ENCODE peak calls at places on chromosome 14, in five cellular contexts. E, J, O, Y and H are unnamed samples.

GRCh38 chr14:89600950-89601826 is 184.2 kb upstream of the FOXN3 start:
- DNase-seq in O (no peak), J (peak), E (no peak), Y (no peak), H (no peak)

GRCh38 chr14:70563417-70563816 is 28.6 kb upstream of the ADAM20 start:
- DNase-seq in Y (no peak), O (peak), E (no peak), J (no peak), H (no peak)

GRCh38 chr14:21868442-21869046 is 194.9 kb upstream of the OR4E1 start:
- DNase-seq in J (peak), Y (peak), O (peak), E (peak), H (peak)

GRCh38 chr14:24911324-24912095 is 138.4 kb downstream of the STXBP6 start:
- DNase-seq in E (no peak), J (peak), Y (peak), O (peak), H (no peak)

GRCh38 chr14:66758031-66758613 is 250.2 kb downstream of the GPHN start:
- DNase-seq in O (no peak), Y (no peak), E (no peak), J (no peak), H (no peak)

GRCh38 chr14:60815371-60815770 is 80.8 kb downstream of the MNAT1 start:
- DNase-seq in E (no peak), Y (peak), O (no peak), J (no peak), H (peak)

GRCh38 chr14:64233791-64234190 is 60.4 kb downstream of the ESR2 start:
- DNase-seq in O (no peak), J (no peak), Y (no peak), E (no peak), H (no peak)

GRCh38 chr14:29310757-29311156 is 544.2 kb downstream of the FOXG1 start:
- DNase-seq in E (no peak), Y (no peak), J (peak), O (peak), H (no peak)

GRCh38 chr14:32354716-32355115 is 25.6 kb downstream of the AKAP6 start:
- DNase-seq in E (no peak), O (no peak), Y (no peak), J (no peak), H (no peak)

GRCh38 chr14:72182773-72183432 is 250.7 kb downstream of the RGS6 start:
- DNase-seq in Y (peak), J (no peak), E (no peak), O (no peak), H (no peak)

GRCh38 chr14:39265741-39266588 is 32.2 kb downstream of the MIA2 start:
- DNase-seq in E (peak), O (peak), Y (no peak), J (peak), H (no peak)

GRCh38 chr14:64720190-64720589 is 16.0 kb downstream of the PLEKHG3 start:
- DNase-seq in Y (no peak), J (peak), O (peak), E (peak), H (no peak)

GRCh38 chr14:22556021-22556989 is 32.7 kb downstream of the DAD1 start:
- DNase-seq in J (peak), O (peak), E (no peak), Y (peak), H (peak)

GRCh38 chr14:55198749-55199148 is 7.4 kb upstream of the DLGAP5 start:
- DNase-seq in E (no peak), O (no peak), Y (no peak), J (peak), H (no peak)

GRCh38 chr14:55514819-55515470 is 65.1 kb upstream of the KTN1 start:
- DNase-seq in E (peak), O (peak), Y (no peak), J (peak), H (no peak)

GRCh38 chr14:22434901-22435565 is 154.0 kb downstream of the DAD1 start:
- DNase-seq in E (no peak), Y (no peak), J (no peak), O (no peak), H (no peak)

GRCh38 chr14:57866199-57866755 is 385 bp upstream of the SLC35F4 start:
- DNase-seq in J (no peak), E (no peak), O (no peak), Y (no peak), H (no peak)

GRCh38 chr14:60637138-60637489 is 12.2 kb downstream of the SIX1 start:
- DNase-seq in Y (no peak), E (no peak), O (no peak), J (no peak), H (no peak)

DNA sequence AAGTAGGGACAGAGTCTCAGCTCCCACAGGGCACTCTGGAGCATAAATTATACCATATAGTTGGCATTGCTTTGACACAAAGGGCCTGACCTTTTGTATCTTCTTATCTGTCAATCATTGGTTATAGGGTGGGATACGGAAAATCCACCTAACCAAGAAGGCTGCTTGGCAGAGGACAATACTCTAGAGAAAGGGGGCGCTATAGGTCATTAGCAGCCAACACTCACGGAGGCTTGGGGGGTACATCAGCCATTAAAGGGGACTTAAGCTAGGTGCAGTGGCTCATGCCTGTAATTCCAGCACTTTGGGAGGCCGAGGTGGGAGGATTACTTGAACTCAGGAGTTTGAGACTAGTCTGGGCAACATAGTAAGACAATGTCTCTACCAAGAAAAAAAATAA is 22.9 kb downstream of the SPTSSA start:
- DNase-seq in E (no peak), O (no peak), Y (no peak), J (no peak), H (no peak)
- TF ChIP-seq CTCF in E (no peak), O (no peak), Y (no peak), J (no peak), H (no peak)

GRCh38 chr14:106657460-106657859 is 1131.1 kb downstream of the TMEM121 start:
- DNase-seq in E (no peak), O (no peak), J (no peak), Y (peak), H (peak)

DNA sequence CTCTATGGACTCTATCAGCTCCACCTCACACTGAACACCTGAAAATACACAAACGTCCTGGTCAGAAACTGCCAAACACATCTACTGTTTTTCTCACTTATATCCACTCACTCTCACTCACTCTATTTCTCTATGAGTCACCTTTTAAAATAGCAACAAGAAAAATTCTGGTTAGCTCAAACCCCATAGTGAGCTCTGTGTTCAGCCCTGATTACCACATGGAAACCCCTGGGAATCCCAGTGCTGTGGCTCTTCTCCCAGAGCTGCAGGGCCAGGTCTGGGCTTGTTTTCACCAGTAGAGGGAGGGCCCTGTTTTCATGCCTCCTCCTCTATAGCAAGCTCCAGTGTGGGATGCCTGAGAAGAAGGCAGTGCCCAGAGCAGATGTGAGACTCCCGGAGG is 1126.1 kb downstream of the TMEM121 start:
- DNase-seq in O (peak), J (no peak), Y (peak), E (no peak), H (peak)
- TF ChIP-seq CTCF in O (no peak), J (no peak), Y (no peak), E (no peak), H (no peak)

DNA sequence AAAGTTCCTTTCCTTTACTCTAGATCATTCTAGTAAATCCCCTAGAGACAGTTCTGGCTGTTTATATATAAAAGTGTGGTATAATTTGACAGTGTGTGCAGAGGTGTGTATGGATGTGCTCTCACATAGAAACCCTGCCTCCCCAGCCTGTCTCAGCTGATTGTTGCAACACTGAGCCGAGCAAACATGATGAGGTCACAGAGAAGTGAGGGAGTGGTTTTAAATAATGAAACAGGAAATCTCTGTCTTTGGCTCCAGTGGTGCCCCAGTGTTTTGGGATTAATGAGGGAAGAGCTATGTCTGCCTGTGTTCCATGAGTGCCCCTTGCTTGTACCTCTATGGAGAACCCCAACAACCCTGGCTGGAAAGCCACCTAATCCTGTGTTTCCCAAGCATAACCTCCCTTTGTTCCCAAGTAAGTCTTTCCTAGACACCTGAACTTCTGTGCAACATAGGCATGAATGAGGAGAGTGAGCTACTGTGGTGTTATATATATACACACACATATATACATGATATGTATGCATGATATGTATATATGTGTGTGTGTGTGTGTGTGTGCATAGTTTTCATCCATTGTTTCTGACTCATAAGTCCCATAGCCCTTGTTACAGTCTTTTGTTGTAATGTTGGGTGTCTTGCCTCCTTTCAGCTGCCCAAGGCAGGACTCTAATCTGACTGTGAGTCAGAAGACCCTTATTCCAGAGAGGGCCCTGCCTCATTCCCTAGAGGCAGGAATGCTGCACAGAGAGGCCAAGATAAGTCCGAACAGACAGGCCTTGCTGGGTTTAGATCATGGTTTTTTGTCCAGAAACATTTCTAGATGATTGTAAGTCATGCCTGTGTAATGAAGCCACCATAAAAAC is 18.0 kb downstream of the TRAF3 start:
- DNase-seq in O (peak), J (peak), E (no peak), Y (peak), H (no peak)
- TF ChIP-seq CTCF in O (peak), J (peak), E (peak), Y (no peak), H (no peak)

DNA sequence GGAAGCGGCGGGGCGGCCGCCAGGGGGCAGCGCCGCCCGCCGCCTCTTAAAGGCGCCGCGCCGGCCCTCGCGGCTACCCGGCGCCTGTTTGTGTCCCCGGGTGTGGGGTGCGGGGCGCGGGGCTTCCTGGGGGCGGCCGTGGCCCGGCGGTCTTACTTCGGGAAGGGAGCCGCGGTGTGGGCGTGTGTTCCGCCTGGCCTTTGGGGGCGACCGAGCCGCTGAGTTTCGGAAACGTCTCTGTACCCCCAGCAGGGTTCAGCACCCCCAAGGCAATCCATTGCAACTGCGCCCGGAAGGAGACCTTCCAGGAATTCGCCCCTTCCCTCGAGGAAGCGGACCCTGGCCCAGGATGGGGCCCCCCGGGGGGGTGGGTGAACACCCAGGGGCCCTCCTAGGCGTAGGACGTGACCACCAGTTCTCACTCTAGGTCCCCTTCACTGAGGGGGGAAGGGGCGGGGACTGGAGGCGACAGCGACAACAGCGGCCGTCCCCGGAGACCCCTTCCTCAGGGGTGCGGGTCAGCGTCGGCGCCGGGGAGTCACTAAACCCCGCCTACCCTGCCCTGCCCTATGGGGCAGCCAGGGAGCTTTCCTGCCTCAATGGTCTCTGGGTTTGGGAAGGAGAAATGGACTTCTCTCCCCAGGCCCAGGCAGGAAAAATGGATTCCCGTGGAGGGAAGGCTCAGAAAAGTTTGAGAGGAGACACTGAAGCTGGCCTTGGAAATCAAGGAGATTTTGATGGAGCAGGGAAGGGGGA is at the start of gene ITPK1:
- DNase-seq in E (no peak), J (peak), Y (peak), O (peak), H (peak)
- TF ChIP-seq CTCF in E (no peak), J (peak), Y (peak), O (no peak), H (peak)

DNA sequence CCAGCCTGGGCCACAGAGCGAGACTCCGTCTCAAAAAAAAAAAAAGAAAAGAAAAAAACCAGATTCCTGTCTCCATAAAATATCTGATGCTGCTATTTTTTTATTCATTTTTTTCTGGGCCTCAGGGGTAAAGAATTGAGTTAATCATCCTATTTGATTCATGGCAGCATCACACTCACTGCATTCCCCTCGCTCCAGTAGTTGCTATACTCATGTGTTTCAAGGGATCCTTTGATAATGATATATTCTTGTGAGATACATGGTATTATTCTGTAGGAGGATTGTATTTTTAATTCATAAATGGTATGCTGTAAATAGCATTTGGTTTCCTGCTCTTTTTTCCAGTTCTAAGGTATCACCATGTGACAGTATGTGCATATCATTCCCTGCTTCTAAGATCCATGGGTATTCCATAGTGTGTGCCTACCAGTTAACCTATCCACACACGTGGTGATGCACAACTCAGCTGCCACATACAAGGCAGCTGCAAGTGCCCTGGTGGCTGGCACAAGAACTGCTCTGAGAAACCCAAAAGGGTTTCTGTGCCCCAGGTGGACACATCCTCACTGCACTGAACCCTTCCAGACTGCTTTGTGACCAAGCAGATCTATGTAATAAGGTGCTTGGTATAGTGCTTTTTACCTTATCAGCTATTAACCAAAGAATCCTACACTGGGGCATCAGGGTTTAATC is 74.7 kb downstream of the ZFP36L1 start:
- DNase-seq in J (no peak), Y (peak), O (peak), E (peak), H (no peak)
- TF ChIP-seq CTCF in J (peak), Y (peak), O (peak), E (peak), H (no peak)

DNA sequence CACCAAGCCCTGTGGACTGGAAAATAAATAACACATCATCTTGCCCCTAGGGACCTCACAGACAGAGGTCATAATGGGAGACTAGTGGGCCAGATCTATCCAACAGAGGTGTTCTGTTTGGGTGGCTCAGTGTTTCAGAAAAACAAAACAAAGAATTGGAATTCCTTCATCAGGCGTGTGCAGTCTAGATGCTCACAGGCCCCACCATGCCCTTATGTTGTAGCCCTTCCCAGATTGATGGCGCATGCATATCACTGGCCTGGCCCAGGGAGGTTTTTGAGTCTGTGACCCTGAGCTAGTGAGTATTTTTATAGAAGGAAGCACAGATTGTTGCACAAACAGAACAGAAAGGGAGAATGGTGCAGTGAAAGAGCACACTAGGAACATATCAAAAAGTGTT is 859.6 kb downstream of the BCL11B start:
- DNase-seq in Y (no peak), O (no peak), E (no peak), J (no peak), H (no peak)
- TF ChIP-seq CTCF in Y (no peak), O (no peak), E (no peak), J (no peak), H (no peak)

GRCh38 chr14:34227834-34228662 is 234.0 kb downstream of the SPTSSA start:
- DNase-seq in O (peak), Y (peak), J (peak), E (peak), H (peak)
- TF ChIP-seq CTCF in O (peak), Y (peak), J (peak), E (peak), H (peak)

GRCh38 chr14:104224516-104225281 is 86.3 kb downstream of the KIF26A start:
- DNase-seq in E (no peak), J (no peak), O (no peak), Y (peak), H (peak)
- TF ChIP-seq CTCF in E (peak), J (peak), O (no peak), Y (peak), H (peak)

GRCh38 chr14:96564389-96564788 is 62.2 kb downstream of the PAPOLA start:
- DNase-seq in E (no peak), J (peak), O (no peak), Y (no peak), H (no peak)
- TF ChIP-seq CTCF in E (no peak), J (peak), O (no peak), Y (no peak), H (no peak)